ENCODE peak calls at places on chromosomes 6 and 20, in five cellular contexts. One of them, this sample, is unnamed.

GRCh38 chr6:10962673-10963072 is 75.8 kb downstream of the SYCP2L start:
- DNase-seq in CD8-positive, alpha-beta memory T cell: no peak
- DNase-seq in fibroblast of lung: peak; percentile 77
- DNase-seq in heart left ventricle: no peak
- DNase-seq in CD4-positive, CD25-positive, alpha-beta regulatory T cell: no peak
- DNase-seq in this sample: no peak

GRCh38 chr20:35318502-35319157 is 26.4 kb upstream of the FAM83C start:
- DNase-seq in fibroblast of lung: peak; percentile 77
- DNase-seq in CD8-positive, alpha-beta memory T cell: no peak
- DNase-seq in CD4-positive, CD25-positive, alpha-beta regulatory T cell: no peak
- DNase-seq in heart left ventricle: no peak
- DNase-seq in this sample: no peak

GRCh38 chr6:1552296-1552761 is 57.4 kb upstream of the FOXC1 start:
- DNase-seq in CD8-positive, alpha-beta memory T cell: no peak
- DNase-seq in CD4-positive, CD25-positive, alpha-beta regulatory T cell: peak; percentile 21
- DNase-seq in fibroblast of lung: peak; percentile 55
- DNase-seq in heart left ventricle: no peak
- DNase-seq in this sample: no peak

GRCh38 chr6:12995419-12995818 is 278.9 kb downstream of the PHACTR1 start:
- DNase-seq in CD8-positive, alpha-beta memory T cell: no peak
- DNase-seq in CD4-positive, CD25-positive, alpha-beta regulatory T cell: no peak
- DNase-seq in fibroblast of lung: no peak
- DNase-seq in heart left ventricle: no peak
- DNase-seq in this sample: no peak

GRCh38 chr20:43748274-43748673 is 21.5 kb upstream of the GTSF1L start:
- DNase-seq in heart left ventricle: no peak
- DNase-seq in fibroblast of lung: peak; percentile 51
- DNase-seq in CD8-positive, alpha-beta memory T cell: no peak
- DNase-seq in CD4-positive, CD25-positive, alpha-beta regulatory T cell: no peak
- DNase-seq in this sample: no peak

GRCh38 chr6:30130887-30131862 is 4.8 kb upstream of the TRIM40 start:
- DNase-seq in CD8-positive, alpha-beta memory T cell: peak; percentile 82
- DNase-seq in CD4-positive, CD25-positive, alpha-beta regulatory T cell: peak; percentile 82
- DNase-seq in heart left ventricle: peak; percentile 66
- DNase-seq in fibroblast of lung: peak; percentile 90
- DNase-seq in this sample: peak; percentile 50

GRCh38 chr20:9617062-9617461 is 102.7 kb downstream of the LAMP5 start:
- DNase-seq in CD8-positive, alpha-beta memory T cell: peak; percentile 49
- DNase-seq in heart left ventricle: peak; percentile 46
- DNase-seq in fibroblast of lung: peak; percentile 79
- DNase-seq in CD4-positive, CD25-positive, alpha-beta regulatory T cell: peak; percentile 23
- DNase-seq in this sample: peak; percentile 18

GRCh38 chr6:26401987-26402658 is at the start of gene BTN3A1:
- DNase-seq in heart left ventricle: peak; percentile 54
- DNase-seq in fibroblast of lung: peak; percentile 80
- DNase-seq in CD8-positive, alpha-beta memory T cell: peak; percentile 77
- DNase-seq in CD4-positive, CD25-positive, alpha-beta regulatory T cell: peak; percentile 82
- DNase-seq in this sample: peak; percentile 25

GRCh38 chr20:49594143-49594928 is 26.4 kb upstream of the PTGIS start:
- DNase-seq in CD4-positive, CD25-positive, alpha-beta regulatory T cell: no peak
- DNase-seq in CD8-positive, alpha-beta memory T cell: peak; percentile 54
- DNase-seq in heart left ventricle: peak; percentile 67
- DNase-seq in fibroblast of lung: peak; percentile 91
- DNase-seq in this sample: no peak

GRCh38 chr6:38460216-38460615 is 179.5 kb downstream of the BTBD9 start:
- DNase-seq in CD4-positive, CD25-positive, alpha-beta regulatory T cell: no peak
- DNase-seq in fibroblast of lung: peak; percentile 72
- DNase-seq in CD8-positive, alpha-beta memory T cell: no peak
- DNase-seq in heart left ventricle: no peak
- DNase-seq in this sample: no peak

GRCh38 chr20:10710995-10711775 is 37.4 kb upstream of the JAG1 start:
- DNase-seq in CD4-positive, CD25-positive, alpha-beta regulatory T cell: no peak
- DNase-seq in heart left ventricle: no peak
- DNase-seq in fibroblast of lung: peak; percentile 32
- DNase-seq in CD8-positive, alpha-beta memory T cell: no peak
- DNase-seq in this sample: no peak

GRCh38 chr6:26309731-26310142 is 55.3 kb upstream of the BTN3A2 start:
- DNase-seq in heart left ventricle: no peak
- DNase-seq in CD4-positive, CD25-positive, alpha-beta regulatory T cell: no peak
- DNase-seq in fibroblast of lung: peak; percentile 56
- DNase-seq in CD8-positive, alpha-beta memory T cell: no peak
- DNase-seq in this sample: no peak

GRCh38 chr6:75349262-75349984 is 64.8 kb upstream of the TMEM30A start:
- DNase-seq in fibroblast of lung: peak; percentile 22
- DNase-seq in CD4-positive, CD25-positive, alpha-beta regulatory T cell: no peak
- DNase-seq in CD8-positive, alpha-beta memory T cell: no peak
- DNase-seq in heart left ventricle: peak; percentile 42
- DNase-seq in this sample: no peak

GRCh38 chr20:48710341-48711043 is 117.3 kb downstream of the PREX1 start:
- DNase-seq in CD4-positive, CD25-positive, alpha-beta regulatory T cell: no peak
- DNase-seq in fibroblast of lung: no peak
- DNase-seq in CD8-positive, alpha-beta memory T cell: peak; percentile 40
- DNase-seq in heart left ventricle: no peak
- DNase-seq in this sample: no peak

GRCh38 chr6:15562954-15563353 is 99.9 kb downstream of the DTNBP1 start:
- DNase-seq in CD8-positive, alpha-beta memory T cell: no peak
- DNase-seq in CD4-positive, CD25-positive, alpha-beta regulatory T cell: no peak
- DNase-seq in fibroblast of lung: no peak
- DNase-seq in heart left ventricle: no peak
- DNase-seq in this sample: no peak

GRCh38 chr20:1825492-1825891 is 69.7 kb upstream of the SIRPA start:
- DNase-seq in fibroblast of lung: peak; percentile 87
- DNase-seq in CD4-positive, CD25-positive, alpha-beta regulatory T cell: no peak
- DNase-seq in CD8-positive, alpha-beta memory T cell: no peak
- DNase-seq in heart left ventricle: no peak
- DNase-seq in this sample: no peak

GRCh38 chr6:45326698-45327417 is 1.3 kb upstream of the RUNX2 start:
- DNase-seq in CD8-positive, alpha-beta memory T cell: no peak
- DNase-seq in CD4-positive, CD25-positive, alpha-beta regulatory T cell: no peak
- DNase-seq in fibroblast of lung: no peak
- DNase-seq in heart left ventricle: no peak
- DNase-seq in this sample: no peak

GRCh38 chr6:20021795-20022194 is 184.6 kb downstream of the ID4 start:
- DNase-seq in heart left ventricle: no peak
- DNase-seq in fibroblast of lung: no peak
- DNase-seq in CD8-positive, alpha-beta memory T cell: no peak
- DNase-seq in CD4-positive, CD25-positive, alpha-beta regulatory T cell: no peak
- DNase-seq in this sample: no peak

GRCh38 chr20:16984481-16984880 is 236.3 kb downstream of the OTOR start:
- DNase-seq in heart left ventricle: no peak
- DNase-seq in fibroblast of lung: no peak
- DNase-seq in CD8-positive, alpha-beta memory T cell: no peak
- DNase-seq in CD4-positive, CD25-positive, alpha-beta regulatory T cell: no peak
- DNase-seq in this sample: no peak

GRCh38 chr6:121305957-121306607 is 28.2 kb downstream of the TBC1D32 start:
- DNase-seq in heart left ventricle: no peak
- DNase-seq in fibroblast of lung: peak; percentile 45
- DNase-seq in CD4-positive, CD25-positive, alpha-beta regulatory T cell: peak; percentile 6
- DNase-seq in CD8-positive, alpha-beta memory T cell: no peak
- DNase-seq in this sample: no peak

GRCh38 chr6:144325232-144325631 is 40.1 kb downstream of the UTRN start:
- DNase-seq in fibroblast of lung: no peak
- DNase-seq in heart left ventricle: no peak
- DNase-seq in CD4-positive, CD25-positive, alpha-beta regulatory T cell: no peak
- DNase-seq in CD8-positive, alpha-beta memory T cell: no peak
- DNase-seq in this sample: no peak

GRCh38 chr6:132132420-132132819 is 181.2 kb upstream of the CCN2 start:
- DNase-seq in heart left ventricle: no peak
- DNase-seq in CD8-positive, alpha-beta memory T cell: no peak
- DNase-seq in fibroblast of lung: peak; percentile 54
- DNase-seq in CD4-positive, CD25-positive, alpha-beta regulatory T cell: no peak
- DNase-seq in this sample: no peak

GRCh38 chr20:53578492-53579222 is 15.0 kb downstream of the ZNF217 start:
- DNase-seq in CD8-positive, alpha-beta memory T cell: peak; percentile 73
- DNase-seq in CD4-positive, CD25-positive, alpha-beta regulatory T cell: peak; percentile 81
- DNase-seq in fibroblast of lung: peak; percentile 95
- DNase-seq in heart left ventricle: peak; percentile 68
- DNase-seq in this sample: peak; percentile 27

GRCh38 chr6:83867527-83868161 is 8.2 kb downstream of the CYB5R4 start:
- DNase-seq in fibroblast of lung: peak; percentile 53
- DNase-seq in heart left ventricle: no peak
- DNase-seq in CD8-positive, alpha-beta memory T cell: no peak
- DNase-seq in CD4-positive, CD25-positive, alpha-beta regulatory T cell: peak; percentile 20
- DNase-seq in this sample: no peak

GRCh38 chr20:45288376-45288775 is 18.3 kb upstream of the RBPJL start:
- DNase-seq in CD4-positive, CD25-positive, alpha-beta regulatory T cell: no peak
- DNase-seq in fibroblast of lung: no peak
- DNase-seq in heart left ventricle: no peak
- DNase-seq in CD8-positive, alpha-beta memory T cell: no peak
- DNase-seq in this sample: no peak
- H3K9me3 ChIP-seq in CD4-positive, CD25-positive, alpha-beta regulatory T cell: no peaks in the 10 kb centered on the region
- H3K9me3 ChIP-seq in fibroblast of lung: no peaks in the 10 kb centered on the region
- H3K9me3 ChIP-seq in heart left ventricle: no peaks in the 10 kb centered on the region
- H3K9me3 ChIP-seq in CD8-positive, alpha-beta memory T cell: no peaks in the 10 kb centered on the region
- H3K9me3 ChIP-seq in this sample: no peaks in the 10 kb centered on the region

GRCh38 chr20:56200456-56200855 is 48.1 kb upstream of the MC3R start:
- DNase-seq in heart left ventricle: no peak
- DNase-seq in CD4-positive, CD25-positive, alpha-beta regulatory T cell: no peak
- DNase-seq in CD8-positive, alpha-beta memory T cell: no peak
- DNase-seq in fibroblast of lung: no peak
- DNase-seq in this sample: no peak

GRCh38 chr20:56204206-56204605 is 44.3 kb upstream of the MC3R start:
- DNase-seq in fibroblast of lung: no peak
- DNase-seq in CD4-positive, CD25-positive, alpha-beta regulatory T cell: no peak
- DNase-seq in heart left ventricle: no peak
- DNase-seq in CD8-positive, alpha-beta memory T cell: no peak
- DNase-seq in this sample: no peak

GRCh38 chr20:56205350-56205749 is 43.2 kb upstream of the MC3R start:
- DNase-seq in CD8-positive, alpha-beta memory T cell: no peak
- DNase-seq in heart left ventricle: no peak
- DNase-seq in CD4-positive, CD25-positive, alpha-beta regulatory T cell: no peak
- DNase-seq in fibroblast of lung: no peak
- DNase-seq in this sample: no peak

GRCh38 chr20:56207656-56208055 is 40.9 kb upstream of the MC3R start:
- DNase-seq in heart left ventricle: no peak
- DNase-seq in CD8-positive, alpha-beta memory T cell: no peak
- DNase-seq in fibroblast of lung: no peak
- DNase-seq in CD4-positive, CD25-positive, alpha-beta regulatory T cell: no peak
- DNase-seq in this sample: no peak

DNA sequence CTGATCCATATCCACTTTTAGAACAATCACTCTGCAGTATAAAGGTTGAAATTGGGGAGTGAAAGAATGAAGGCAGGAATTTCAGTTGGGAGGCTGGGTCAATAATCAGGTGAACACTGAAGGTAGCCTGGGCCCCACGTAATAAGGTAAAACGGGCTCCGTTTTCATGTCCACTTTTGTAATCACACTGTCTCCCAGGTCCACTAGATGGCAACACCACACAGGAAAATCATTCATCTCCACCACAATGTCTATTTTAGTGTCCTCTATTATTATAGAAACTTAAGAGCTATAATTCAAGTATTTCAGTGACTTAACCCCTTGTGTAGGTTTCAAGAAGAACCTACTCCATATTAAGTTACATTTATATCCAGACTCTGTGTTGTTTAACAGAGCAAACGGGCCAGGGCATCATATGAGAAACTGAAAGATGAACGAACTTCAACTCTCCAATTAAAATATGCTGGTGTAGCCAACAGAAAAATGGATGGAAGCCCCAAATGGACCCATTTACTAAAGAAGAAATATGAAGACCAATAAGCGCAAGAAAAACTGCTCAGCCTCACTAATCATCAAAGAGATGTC is 45.9 kb upstream of the MC3R start:
- DNase-seq in CD4-positive, CD25-positive, alpha-beta regulatory T cell: no peak
- DNase-seq in fibroblast of lung: peak; percentile 17
- DNase-seq in CD8-positive, alpha-beta memory T cell: no peak
- DNase-seq in heart left ventricle: no peak
- DNase-seq in this sample: no peak
- H3K9me3 ChIP-seq in CD4-positive, CD25-positive, alpha-beta regulatory T cell: peaks cover 20% of the 10 kb centered on the region
- H3K9me3 ChIP-seq in fibroblast of lung: no peaks in the 10 kb centered on the region
- H3K9me3 ChIP-seq in CD8-positive, alpha-beta memory T cell: peaks cover 4% of the 10 kb centered on the region
- H3K9me3 ChIP-seq in heart left ventricle: peaks cover 17% of the 10 kb centered on the region
- H3K9me3 ChIP-seq in this sample: no peaks in the 10 kb centered on the region

GRCh38 chr20:20404546-20405092 is 36.7 kb downstream of the INSM1 start:
- DNase-seq in CD8-positive, alpha-beta memory T cell: no peak
- DNase-seq in heart left ventricle: no peak
- DNase-seq in fibroblast of lung: no peak
- DNase-seq in CD4-positive, CD25-positive, alpha-beta regulatory T cell: no peak
- DNase-seq in this sample: no peak

GRCh38 chr20:20395856-20396600 is 28.1 kb downstream of the INSM1 start:
- DNase-seq in CD4-positive, CD25-positive, alpha-beta regulatory T cell: no peak
- DNase-seq in CD8-positive, alpha-beta memory T cell: no peak
- DNase-seq in heart left ventricle: no peak
- DNase-seq in fibroblast of lung: no peak
- DNase-seq in this sample: no peak

GRCh38 chr20:20396794-20397193 is 28.9 kb downstream of the INSM1 start:
- DNase-seq in fibroblast of lung: no peak
- DNase-seq in CD4-positive, CD25-positive, alpha-beta regulatory T cell: no peak
- DNase-seq in CD8-positive, alpha-beta memory T cell: no peak
- DNase-seq in heart left ventricle: no peak
- DNase-seq in this sample: no peak

GRCh38 chr20:20395087-20395486 is 27.2 kb downstream of the INSM1 start:
- DNase-seq in CD8-positive, alpha-beta memory T cell: no peak
- DNase-seq in fibroblast of lung: no peak
- DNase-seq in CD4-positive, CD25-positive, alpha-beta regulatory T cell: no peak
- DNase-seq in heart left ventricle: no peak
- DNase-seq in this sample: no peak

GRCh38 chr20:20399705-20400104 is 31.8 kb downstream of the INSM1 start:
- DNase-seq in CD4-positive, CD25-positive, alpha-beta regulatory T cell: no peak
- DNase-seq in heart left ventricle: no peak
- DNase-seq in fibroblast of lung: no peak
- DNase-seq in CD8-positive, alpha-beta memory T cell: no peak
- DNase-seq in this sample: no peak
- H3K9me3 ChIP-seq in CD4-positive, CD25-positive, alpha-beta regulatory T cell: no peaks in the 10 kb centered on the region
- H3K9me3 ChIP-seq in heart left ventricle: no peaks in the 10 kb centered on the region
- H3K9me3 ChIP-seq in fibroblast of lung: no peaks in the 10 kb centered on the region
- H3K9me3 ChIP-seq in CD8-positive, alpha-beta memory T cell: no peaks in the 10 kb centered on the region
- H3K9me3 ChIP-seq in this sample: no peaks in the 10 kb centered on the region

GRCh38 chr6:137830562-137830961 is 36.5 kb upstream of the TNFAIP3 start:
- DNase-seq in heart left ventricle: no peak
- DNase-seq in CD8-positive, alpha-beta memory T cell: no peak
- DNase-seq in CD4-positive, CD25-positive, alpha-beta regulatory T cell: no peak
- DNase-seq in fibroblast of lung: no peak
- DNase-seq in this sample: no peak

GRCh38 chr6:137827977-137828815 is 38.9 kb upstream of the TNFAIP3 start:
- DNase-seq in CD8-positive, alpha-beta memory T cell: peak; percentile 45
- DNase-seq in heart left ventricle: no peak
- DNase-seq in fibroblast of lung: no peak
- DNase-seq in CD4-positive, CD25-positive, alpha-beta regulatory T cell: no peak
- DNase-seq in this sample: no peak

GRCh38 chr6:137829641-137830083 is 37.4 kb upstream of the TNFAIP3 start:
- DNase-seq in fibroblast of lung: no peak
- DNase-seq in heart left ventricle: no peak
- DNase-seq in CD8-positive, alpha-beta memory T cell: no peak
- DNase-seq in CD4-positive, CD25-positive, alpha-beta regulatory T cell: no peak
- DNase-seq in this sample: no peak

GRCh38 chr6:137834508-137834907 is 32.6 kb upstream of the TNFAIP3 start:
- DNase-seq in CD4-positive, CD25-positive, alpha-beta regulatory T cell: no peak
- DNase-seq in heart left ventricle: no peak
- DNase-seq in CD8-positive, alpha-beta memory T cell: no peak
- DNase-seq in fibroblast of lung: no peak
- DNase-seq in this sample: no peak

DNA sequence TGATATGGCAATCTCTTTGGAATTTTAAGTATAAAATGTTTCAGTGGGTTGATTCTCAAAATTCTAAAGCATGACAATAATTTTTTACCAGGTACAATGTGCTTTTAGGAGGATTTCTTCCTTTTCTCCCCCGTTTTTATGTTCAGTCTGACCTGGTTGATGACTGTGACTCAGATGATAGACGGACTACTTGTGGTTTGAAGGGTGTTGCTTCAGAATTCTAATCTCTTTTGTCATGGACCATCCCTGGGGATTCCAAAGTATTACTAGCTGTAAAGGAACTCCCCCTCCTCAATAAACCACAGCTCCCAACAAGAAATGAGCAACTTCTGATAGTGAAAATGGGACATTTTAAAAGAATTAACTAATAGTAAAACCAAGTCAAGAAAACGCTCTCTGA is 34.9 kb upstream of the TNFAIP3 start:
- DNase-seq in fibroblast of lung: peak; percentile 82
- DNase-seq in CD8-positive, alpha-beta memory T cell: no peak
- DNase-seq in heart left ventricle: no peak
- DNase-seq in CD4-positive, CD25-positive, alpha-beta regulatory T cell: no peak
- DNase-seq in this sample: no peak
- H3K9me3 ChIP-seq in fibroblast of lung: no peaks in the 10 kb centered on the region
- H3K9me3 ChIP-seq in CD8-positive, alpha-beta memory T cell: no peaks in the 10 kb centered on the region
- H3K9me3 ChIP-seq in heart left ventricle: no peaks in the 10 kb centered on the region
- H3K9me3 ChIP-seq in CD4-positive, CD25-positive, alpha-beta regulatory T cell: no peaks in the 10 kb centered on the region
- H3K9me3 ChIP-seq in this sample: no peaks in the 10 kb centered on the region

This sample was measured in T-helper 17 cell.